ENCODE peak calls at places on chromosomes 2 and 18, in seven cellular contexts. G, I, N, P, B, U and O are unnamed samples.

GRCh38 chr2:111897924-111898702 is at the start of gene MERTK:
- DNase-seq in G (peak), I (peak), N (peak), P (peak), B (no peak), U (peak), O (peak)

GRCh38 chr18:48832961-48833700 is 117.6 kb downstream of the SMAD7 start:
- DNase-seq in G (peak), I (no peak), N (no peak), P (no peak), B (peak), U (no peak), O (peak)

GRCh38 chr18:62954341-62954740 is 239.0 kb downstream of the PHLPP1 start:
- DNase-seq in G (no peak), I (no peak), N (no peak), P (no peak), B (no peak), U (no peak), O (no peak)

GRCh38 chr2:43218550-43219382 is 7.6 kb downstream of the ZFP36L2 start:
- DNase-seq in G (peak), I (peak), N (no peak), P (peak), B (peak), U (peak), O (peak)

GRCh38 chr2:17300141-17300540 is 218.1 kb downstream of the RAD51AP2 start:
- DNase-seq in G (no peak), I (no peak), N (no peak), P (no peak), B (peak), U (no peak), O (no peak)

GRCh38 chr2:26193578-26194231 is 20.8 kb downstream of the GAREM2 start:
- DNase-seq in G (no peak), I (no peak), N (no peak), P (no peak), B (no peak), U (no peak), O (no peak)

GRCh38 chr2:182763311-182763912 is 47.4 kb downstream of the DNAJC10 start:
- DNase-seq in G (no peak), I (no peak), N (peak), P (no peak), B (no peak), U (no peak), O (peak)

GRCh38 chr2:51650769-51651168 is 618.8 kb upstream of the NRXN1 start:
- DNase-seq in G (no peak), I (no peak), N (no peak), P (no peak), B (peak), U (no peak), O (no peak)

GRCh38 chr2:113060396-113060795 is 1.4 kb downstream of the IL36RN start:
- DNase-seq in G (no peak), I (no peak), N (no peak), P (no peak), B (no peak), U (no peak), O (no peak)

GRCh38 chr2:36597003-36597531 is 901 bp downstream of the FEZ2 start:
- DNase-seq in G (no peak), I (no peak), N (no peak), P (no peak), B (no peak), U (no peak), O (no peak)

GRCh38 chr18:77165489-77166415 is 33.2 kb upstream of the MBP start:
- DNase-seq in G (peak), I (no peak), N (no peak), P (no peak), B (no peak), U (no peak), O (no peak)

GRCh38 chr2:23564618-23564967 is 179.6 kb downstream of the KLHL29 start:
- DNase-seq in G (no peak), I (no peak), N (no peak), P (no peak), B (no peak), U (no peak), O (no peak)

GRCh38 chr2:178271629-178272333 is 77.5 kb downstream of the OSBPL6 start:
- DNase-seq in G (peak), I (no peak), N (peak), P (no peak), B (no peak), U (no peak), O (no peak)

GRCh38 chr2:68936889-68937288 is 15.8 kb downstream of the GKN2 start:
- DNase-seq in G (no peak), I (no peak), N (no peak), P (no peak), B (no peak), U (no peak), O (no peak)

GRCh38 chr2:215002500-215002899 is 135.9 kb downstream of the ABCA12 start:
- DNase-seq in G (no peak), I (no peak), N (no peak), P (no peak), B (peak), U (peak), O (peak)

GRCh38 chr18:61400016-61400630 is 66.9 kb downstream of the CDH20 start:
- DNase-seq in G (no peak), I (no peak), N (no peak), P (no peak), B (no peak), U (no peak), O (no peak)

GRCh38 chr2:166384774-166385173 is 9.0 kb upstream of the SCN9A start:
- DNase-seq in G (no peak), I (no peak), N (no peak), P (no peak), B (no peak), U (peak), O (peak)

GRCh38 chr2:186477782-186478181 is 8.3 kb upstream of the ZC3H15 start:
- DNase-seq in G (no peak), I (no peak), N (no peak), P (no peak), B (peak), U (peak), O (no peak)

GRCh38 chr2:72780483-72780882 is 45.4 kb downstream of the EXOC6B start:
- DNase-seq in G (no peak), I (no peak), N (no peak), P (no peak), B (no peak), U (no peak), O (no peak)

GRCh38 chr18:80251700-80252099 is 4.4 kb upstream of the PARD6G start:
- DNase-seq in G (no peak), I (no peak), N (no peak), P (no peak), B (no peak), U (no peak), O (no peak)

GRCh38 chr2:107669335-107669734 is 157.4 kb upstream of the RGPD4 start:
- DNase-seq in G (no peak), I (no peak), N (no peak), P (no peak), B (no peak), U (no peak), O (no peak)